ENCODE peak calls at places on chromosomes 3 and 15, in six cellular contexts. N is HepG2, W is heart left ventricle, M is sigmoid colon, F is tibial nerve, H is GM12878. Y is an unnamed sample.

GRCh38 chr3:43043071-43043766 is 62.7 kb downstream of the POMGNT2 start:
- DNase-seq in N (no peak), W (no peak), M (no peak), F (no peak), H (no peak), Y (no peak)

GRCh38 chr3:123090700-123091585 is 24.1 kb downstream of the PDIA5 start:
- DNase-seq in N (no peak), W (no peak), M (no peak), F (no peak), H (no peak), Y (no peak)

GRCh38 chr15:90552162-90552928 is 22.6 kb downstream of the CRTC3 start:
- DNase-seq in N (no peak), W (no peak), M (no peak), F (no peak), H (no peak), Y (no peak)

GRCh38 chr3:119891944-119892721 is 110.2 kb downstream of the NR1I2 start:
- DNase-seq in N (peak; percentile 55), W (no peak), M (no peak), F (no peak), H (peak; percentile 30), Y (no peak)

GRCh38 chr15:70533931-70534742 is 229.2 kb downstream of the UACA start:
- DNase-seq in N (no peak), W (no peak), M (no peak), F (no peak), H (no peak), Y (no peak)

GRCh38 chr3:47433796-47434195 is 41.9 kb downstream of the SCAP start:
- DNase-seq in N (no peak), W (no peak), M (no peak), F (no peak), H (no peak), Y (no peak)

GRCh38 chr15:63057454-63058335 is 15.1 kb downstream of the TPM1 start:
- DNase-seq in N (no peak), W (no peak), M (no peak), F (no peak), H (no peak), Y (no peak)

GRCh38 chr3:129308636-129309035 is 30.0 kb downstream of the HMCES start:
- DNase-seq in N (peak; percentile 37), W (no peak), M (no peak), F (no peak), H (no peak), Y (no peak)

GRCh38 chr3:65342084-65342683 is 654.4 kb upstream of the ADAMTS9 start:
- DNase-seq in N (peak; percentile 35), W (peak; percentile 36), M (no peak), F (no peak), H (no peak), Y (peak; percentile 41)

GRCh38 chr15:78313383-78313782 is 14.0 kb upstream of the SKIC8 start:
- DNase-seq in N (no peak), W (peak; percentile 4), M (peak; percentile 49), F (no peak), H (no peak), Y (no peak)

GRCh38 chr15:99085413-99086326 is 19.2 kb upstream of the SYNM start:
- DNase-seq in N (no peak), W (no peak), M (no peak), F (no peak), H (no peak), Y (no peak)

GRCh38 chr3:73060302-73060723 is 1.1 kb upstream of the EBLN2 start:
- DNase-seq in N (no peak), W (no peak), M (no peak), F (no peak), H (no peak), Y (no peak)

GRCh38 chr3:136804813-136805212 is 14.1 kb upstream of the SLC35G2 start:
- DNase-seq in N (no peak), W (no peak), M (no peak), F (no peak), H (no peak), Y (no peak)

DNA sequence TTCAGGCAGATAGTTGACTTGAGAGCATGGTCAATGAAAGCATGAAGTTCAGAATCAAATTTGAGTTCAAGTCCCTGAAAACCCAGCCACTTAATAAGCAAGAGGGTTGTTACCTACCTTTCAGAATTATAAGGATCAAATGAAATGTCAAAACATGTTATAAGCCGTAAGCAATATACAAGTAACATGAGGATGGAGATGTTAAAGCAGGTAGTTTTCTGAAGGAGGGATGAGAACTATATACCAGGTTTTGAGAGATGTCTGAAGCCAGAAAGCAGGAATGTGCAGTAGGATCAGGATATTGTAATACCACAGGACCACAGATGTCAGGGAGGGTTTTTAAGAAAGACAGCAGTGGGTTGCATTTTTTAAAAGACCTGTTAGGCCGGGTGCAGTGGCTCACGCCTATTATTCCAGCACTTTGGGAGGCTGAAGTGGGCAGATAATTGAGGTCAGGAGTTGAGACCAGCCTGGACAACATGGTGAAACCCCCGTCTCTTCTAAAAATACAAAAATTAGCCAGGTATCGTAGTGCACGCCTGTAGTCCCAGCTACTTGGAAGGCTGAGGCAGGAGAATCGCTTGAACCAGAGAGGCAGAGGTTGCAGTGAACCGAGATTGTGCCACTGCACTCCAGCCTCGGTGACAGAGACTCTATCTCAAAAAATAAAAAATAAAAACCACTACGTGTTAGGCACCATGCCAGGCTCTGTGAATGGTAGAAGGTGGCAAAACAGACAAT is 6.9 kb upstream of the EIF3J start:
- DNase-seq in N (no peak), W (no peak), M (no peak), F (no peak), H (no peak), Y (no peak)
- TF ChIP-seq POLR2A in N (no peak), W (no peak), M (no peak), F (no peak), H (no peak), Y (no peak)

GRCh38 chr3:44734646-44735168 is 5.3 kb downstream of the ZNF501 start:
- DNase-seq in N (no peak), W (no peak), M (no peak), F (no peak), H (no peak), Y (no peak)

DNA sequence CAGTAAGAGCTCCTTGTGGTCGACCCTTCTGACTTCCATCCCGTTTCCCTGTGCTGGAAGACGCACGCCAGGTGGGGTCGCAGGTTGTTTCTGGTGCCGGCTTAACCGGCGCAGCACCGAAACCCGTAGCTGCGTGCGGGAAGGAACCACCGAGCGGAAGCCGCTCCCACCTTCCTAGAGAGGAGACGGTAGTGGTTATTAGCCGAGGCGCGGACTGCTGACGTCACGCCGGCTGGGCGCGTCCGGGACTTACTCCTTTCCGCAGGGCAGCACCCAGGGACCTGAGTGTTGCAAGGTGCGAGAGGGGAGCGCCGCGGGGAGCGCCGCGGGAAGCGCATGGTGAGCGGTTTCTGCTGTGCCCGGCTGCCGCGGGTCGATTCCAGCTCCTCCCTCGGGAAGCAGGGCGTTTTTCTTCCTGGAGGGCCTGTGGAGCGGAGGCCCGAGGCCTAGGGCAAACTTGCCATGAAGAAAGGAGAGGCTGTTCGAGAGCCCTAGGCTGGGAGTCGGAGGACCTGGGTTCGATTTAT is at the start of gene ZNF501:
- DNase-seq in N (peak; percentile 90), W (peak; percentile 97), M (peak; percentile 97), F (peak; percentile 80), H (peak; percentile 42), Y (peak; percentile 40)
- TF ChIP-seq POLR2A in N (peak; percentile 68), W (no peak), M (no peak), F (peak; percentile 19), H (peak; percentile 83), Y (no peak)

DNA sequence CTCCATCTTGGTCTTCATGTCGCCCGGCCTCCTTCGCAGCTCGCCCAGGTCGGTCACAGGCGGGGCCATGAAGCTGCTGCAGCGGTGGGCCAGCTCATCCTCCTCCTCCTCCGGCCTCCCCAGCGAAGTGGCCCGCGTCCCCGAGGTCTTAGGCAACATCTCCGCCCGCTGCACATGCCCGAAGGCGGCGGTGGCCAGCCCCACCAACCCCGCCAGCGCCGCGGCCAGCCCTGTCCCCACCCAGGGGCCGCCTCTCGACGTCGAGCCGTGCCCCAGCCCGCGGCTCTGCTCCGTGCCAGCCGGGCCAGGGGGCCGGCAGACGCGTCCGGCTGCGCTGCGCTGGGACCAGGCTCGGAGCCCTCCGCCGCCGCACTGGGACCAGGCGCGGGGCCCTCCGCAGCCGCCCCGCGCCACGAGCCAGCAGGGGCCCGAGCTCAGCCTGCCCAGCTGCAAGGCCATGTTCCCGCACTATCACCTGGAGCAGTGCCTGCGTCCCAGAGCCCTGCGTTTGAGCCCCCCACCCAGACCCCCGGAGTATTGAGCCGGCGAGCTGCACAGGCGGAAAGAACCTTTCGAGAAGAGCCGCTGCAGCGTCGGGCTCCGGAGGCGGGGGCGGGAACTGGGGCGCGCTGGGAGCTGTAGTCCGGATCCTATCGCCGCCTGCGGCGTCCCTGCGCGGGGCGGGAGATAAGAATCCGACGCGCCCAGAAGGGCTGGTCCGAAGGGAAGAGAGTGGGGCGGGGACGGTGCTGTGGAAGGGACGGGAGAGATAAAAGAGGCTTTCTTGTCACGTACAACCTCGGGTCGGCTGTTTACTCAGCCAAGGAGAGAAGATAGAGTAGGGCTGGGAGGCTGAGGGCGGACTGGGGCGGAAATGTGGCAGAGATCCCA is at the start of gene CPOX:
- DNase-seq in N (peak; percentile 96), W (peak; percentile 90), M (peak; percentile 92), F (peak; percentile 75), H (peak; percentile 76), Y (peak; percentile 79)
- TF ChIP-seq POLR2A in N (peak; percentile 13), W (no peak), M (peak; percentile 17), F (peak; percentile 56), H (peak; percentile 76), Y (peak; percentile 34)

GRCh38 chr3:39531066-39531465 is 63.6 kb downstream of the MOBP start:
- DNase-seq in N (no peak), W (no peak), M (no peak), F (no peak), H (no peak), Y (no peak)

GRCh38 chr3:39529551-39529950 is 62.1 kb downstream of the MOBP start:
- DNase-seq in N (no peak), W (no peak), M (no peak), F (no peak), H (no peak), Y (no peak)

GRCh38 chr3:39532777-39533176 is 65.3 kb downstream of the MOBP start:
- DNase-seq in N (no peak), W (no peak), M (no peak), F (no peak), H (no peak), Y (no peak)

GRCh38 chr3:39533226-39533625 is 65.7 kb downstream of the MOBP start:
- DNase-seq in N (no peak), W (no peak), M (no peak), F (no peak), H (no peak), Y (no peak)

DNA sequence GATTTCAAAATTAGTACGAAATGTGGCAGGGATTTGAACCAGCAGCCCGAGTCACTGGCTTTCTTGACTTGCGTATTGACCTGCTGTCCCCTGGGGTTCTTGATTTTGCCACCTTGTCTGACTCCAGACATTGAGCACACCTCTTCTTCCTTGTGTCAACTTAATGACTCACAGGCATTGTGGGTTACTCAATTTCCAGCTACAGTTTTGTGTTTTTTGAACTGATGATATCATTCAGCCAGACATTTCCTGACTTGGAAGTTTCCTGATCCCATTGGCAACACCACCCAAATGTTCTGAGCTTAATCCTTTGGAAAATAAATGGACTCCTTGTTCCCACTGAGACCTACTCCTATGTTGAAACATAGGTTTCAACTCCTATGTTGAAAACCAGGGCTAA is 64.2 kb downstream of the MOBP start:
- DNase-seq in N (peak; percentile 35), W (no peak), M (no peak), F (no peak), H (no peak), Y (no peak)
- TF ChIP-seq POLR2A in N (no peak), W (no peak), M (no peak), F (no peak), H (no peak), Y (no peak)